ENCODE peak calls at places on chromosomes 4 and X, in five cellular contexts. W is K562, Y is HepG2, J is HCT116, Q is H1. X is an unnamed sample.

GRCh38 chr4:56048621-56049427 is 100.1 kb downstream of the CEP135 start:
- DNase-seq in W (peak; percentile 67), Y (no peak), J (peak; percentile 29), Q (peak; percentile 2), X (peak; percentile 2)

GRCh38 chrX:12975999-12976558 is 1.2 kb downstream of the TMSB4X start:
- DNase-seq in W (peak; percentile 46), Y (no peak), J (no peak), Q (no peak), X (no peak)

GRCh38 chrX:13938053-13938765 is 91.5 kb downstream of the GEMIN8 start:
- DNase-seq in W (no peak), Y (no peak), J (no peak), Q (no peak), X (no peak)

GRCh38 chr4:85732124-85732523 is 257.2 kb downstream of the ARHGAP24 start:
- DNase-seq in W (no peak), Y (no peak), J (no peak), Q (no peak), X (no peak)

GRCh38 chrX:140507223-140507981 is 2.5 kb upstream of the SOX3 start:
- DNase-seq in W (no peak), Y (no peak), J (no peak), Q (no peak), X (no peak)

GRCh38 chrX:9882669-9883446 is 84.3 kb upstream of the CLDN34 start:
- DNase-seq in W (no peak), Y (no peak), J (no peak), Q (no peak), X (no peak)

GRCh38 chr4:153465922-153466636 is at the start of gene TMEM131L:
- DNase-seq in W (peak; percentile 91), Y (peak; percentile 29), J (peak; percentile 21), Q (no peak), X (no peak)

GRCh38 chrX:107730991-107731766 is 44.4 kb downstream of the TSC22D3 start:
- DNase-seq in W (no peak), Y (no peak), J (no peak), Q (no peak), X (no peak)

GRCh38 chr4:19178835-19179234 is 1072.9 kb upstream of the SLIT2 start:
- DNase-seq in W (no peak), Y (no peak), J (no peak), Q (no peak), X (no peak)

GRCh38 chrX:87873988-87874500 is 356.4 kb downstream of the KLHL4 start:
- DNase-seq in W (no peak), Y (no peak), J (no peak), Q (no peak), X (no peak)

GRCh38 chr4:72895408-72895807 is 174.1 kb downstream of the COX18 start:
- DNase-seq in W (no peak), Y (no peak), J (no peak), Q (no peak), X (no peak)

GRCh38 chr4:106541253-106541652 is 172.7 kb upstream of the GIMD1 start:
- DNase-seq in W (no peak), Y (no peak), J (no peak), Q (no peak), X (no peak)

GRCh38 chr4:121726642-121727268 is 30.0 kb upstream of the ANXA5 start:
- DNase-seq in W (peak; percentile 50), Y (peak; percentile 64), J (peak; percentile 61), Q (no peak), X (peak; percentile 47)

GRCh38 chr4:80475781-80476180 is 140.3 kb downstream of the CFAP299 start:
- DNase-seq in W (no peak), Y (no peak), J (no peak), Q (no peak), X (no peak)

GRCh38 chrX:29468911-29469494 is 746.4 kb upstream of the MAGEB2 start:
- DNase-seq in W (no peak), Y (no peak), J (no peak), Q (no peak), X (no peak)

GRCh38 chr4:26298198-26298950 is 22.4 kb upstream of the RBPJ start:
- DNase-seq in W (no peak), Y (no peak), J (no peak), Q (no peak), X (no peak)

GRCh38 chrX:76220856-76221255 is 48.0 kb downstream of the PBDC1 start:
- DNase-seq in W (no peak), Y (no peak), J (no peak), Q (no peak), X (no peak)

GRCh38 chr4:83129258-83129657 is 14.7 kb upstream of the PLAC8 start:
- DNase-seq in W (no peak), Y (no peak), J (no peak), Q (no peak), X (no peak)

GRCh38 chr4:1565598-1566295 is 118.4 kb downstream of the FAM53A start:
- DNase-seq in W (no peak), Y (no peak), J (no peak), Q (no peak), X (no peak)

GRCh38 chr4:110149089-110149488 is 49.3 kb downstream of the ELOVL6 start:
- DNase-seq in W (no peak), Y (no peak), J (no peak), Q (no peak), X (no peak)

GRCh38 chr4:149887091-149887490 is 71.4 kb upstream of the IQCM start:
- DNase-seq in W (no peak), Y (no peak), J (no peak), Q (no peak), X (no peak)

GRCh38 chr4:137370699-137371098 is 161.6 kb downstream of the PCDH18 start:
- DNase-seq in W (no peak), Y (no peak), J (no peak), Q (no peak), X (no peak)

GRCh38 chr4:137367608-137368007 is 164.7 kb downstream of the PCDH18 start:
- DNase-seq in W (no peak), Y (no peak), J (no peak), Q (no peak), X (no peak)

GRCh38 chr4:137375111-137375850 is 157.0 kb downstream of the PCDH18 start:
- DNase-seq in W (no peak), Y (no peak), J (no peak), Q (no peak), X (no peak)

DNA sequence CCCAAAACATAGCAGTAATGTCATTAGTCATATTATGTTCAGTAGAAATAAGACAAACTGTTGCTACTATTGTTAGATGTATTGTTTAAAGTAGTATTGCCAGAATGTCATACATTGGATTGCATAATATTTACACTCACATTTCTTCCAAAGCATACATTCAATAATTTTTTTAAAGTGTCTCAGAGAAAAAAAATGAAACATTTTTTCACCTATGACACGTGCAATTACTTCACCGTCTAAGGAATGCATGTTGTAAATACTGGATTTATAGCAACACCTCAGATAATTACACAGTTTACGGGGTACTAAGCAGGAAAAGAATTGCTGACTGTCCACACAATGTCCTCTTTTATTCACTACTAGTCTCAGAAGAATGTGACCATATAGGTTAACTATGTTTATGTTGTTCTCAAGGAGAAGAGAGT is 162.1 kb downstream of the PCDH18 start:
- DNase-seq in W (no peak), Y (no peak), J (no peak), Q (no peak), X (no peak)
- TF ChIP-seq SRF in W (no peak), Y (no peak), J (no peak), Q (no peak), X (no peak)

GRCh38 chr4:71240094-71240493 is 98.7 kb upstream of the SLC4A4 start:
- DNase-seq in W (no peak), Y (no peak), J (no peak), Q (no peak), X (no peak)
- TF ChIP-seq SRF in W (no peak), Y (no peak), J (no peak), Q (no peak), X (no peak)

DNA sequence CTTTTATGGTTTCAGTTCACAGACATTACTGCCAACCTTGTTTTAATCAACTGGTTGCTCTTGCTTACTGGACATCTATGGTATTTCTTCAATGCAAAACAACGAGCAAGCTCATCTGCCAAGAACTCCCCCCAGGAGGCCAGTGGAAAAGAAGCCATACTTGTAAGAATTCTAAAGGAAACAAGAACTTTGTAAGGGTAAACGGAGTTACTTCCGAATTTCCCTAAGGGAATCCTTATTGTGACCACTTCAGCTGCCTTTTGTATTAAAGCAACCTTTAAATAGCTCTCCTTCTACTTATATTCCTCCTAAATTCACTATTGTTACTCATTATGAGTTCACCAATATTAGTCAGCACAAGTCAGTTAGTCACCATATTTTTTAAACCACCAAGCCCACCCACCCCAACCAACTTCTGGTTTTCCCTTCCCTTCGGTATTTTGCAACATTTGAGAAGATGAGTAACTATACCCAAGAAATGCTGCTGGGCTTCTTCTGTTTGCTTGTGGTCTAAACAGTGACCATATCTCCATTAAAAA is 602.8 kb upstream of the DIPK2B start:
- DNase-seq in W (no peak), Y (no peak), J (peak; percentile 73), Q (no peak), X (no peak)
- TF ChIP-seq SRF in W (no peak), Y (no peak), J (no peak), Q (no peak), X (no peak)

DNA sequence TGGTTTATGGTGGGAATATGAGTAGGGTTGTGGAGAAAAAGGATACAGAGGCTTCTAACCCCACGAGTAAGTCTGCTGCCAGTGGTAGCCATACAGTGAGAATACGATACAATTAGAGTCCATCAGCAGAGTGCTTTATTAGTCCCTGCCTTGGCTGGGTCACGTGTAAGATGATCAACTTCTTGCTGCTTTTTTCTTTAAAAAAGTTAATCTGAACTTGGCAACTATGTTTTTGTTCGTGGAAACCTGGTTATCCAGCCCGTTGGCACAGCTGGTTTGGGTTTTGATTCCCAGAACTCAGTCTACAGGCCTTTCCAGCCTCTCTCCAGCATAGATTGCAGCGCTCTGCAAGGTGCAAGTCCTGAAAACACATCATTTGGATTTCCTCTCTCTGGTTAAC is 53.1 kb upstream of the LSM6 start:
- DNase-seq in W (no peak), Y (no peak), J (no peak), Q (no peak), X (no peak)
- TF ChIP-seq SRF in W (no peak), Y (no peak), J (no peak), Q (no peak), X (no peak)

GRCh38 chrX:109356684-109357083 is 125.2 kb downstream of the GUCY2F start:
- DNase-seq in W (no peak), Y (no peak), J (no peak), Q (no peak), X (no peak)

GRCh38 chrX:109357714-109358113 is 124.2 kb downstream of the GUCY2F start:
- DNase-seq in W (no peak), Y (no peak), J (no peak), Q (no peak), X (no peak)

GRCh38 chrX:109362101-109362500 is 119.8 kb downstream of the GUCY2F start:
- DNase-seq in W (no peak), Y (no peak), J (no peak), Q (no peak), X (no peak)

DNA sequence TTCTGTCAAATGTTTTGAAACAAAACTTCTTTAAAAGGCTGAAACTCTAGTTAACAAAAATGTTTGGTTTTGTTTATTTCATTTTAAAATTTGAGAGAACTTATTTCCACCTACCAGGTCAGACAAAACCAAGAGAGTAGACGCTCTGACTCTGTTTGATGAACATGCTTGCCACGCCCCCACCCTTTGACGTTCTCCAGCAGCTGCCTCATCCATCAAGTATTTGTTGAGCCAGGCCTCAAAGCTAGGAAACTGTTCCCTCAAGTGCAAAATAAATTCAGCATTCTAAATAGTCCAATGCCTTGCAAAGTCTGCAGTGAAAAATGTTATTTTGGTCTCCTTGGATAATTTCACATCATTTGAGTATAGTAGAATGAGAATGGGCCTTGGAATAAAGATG is 121.6 kb downstream of the GUCY2F start:
- DNase-seq in W (no peak), Y (no peak), J (no peak), Q (no peak), X (no peak)
- TF ChIP-seq SRF in W (no peak), Y (no peak), J (no peak), Q (no peak), X (no peak)

X was measured in GM12878.